ENCODE peak calls at places on chromosome 4, in nine cellular contexts. A is body of pancreas; D is H7; O is GM03348; P is H4; W is stimulated activated CD4-positive, alpha-beta T cell treated with anti-CD3 and anti-CD28 coated beads, Interleukin-15, amount 100 ng/mL, for 1 hour; N is NCI-H460; C is ecto neural progenitor cell; U is AG09319. V is an unnamed sample.

GRCh38 chr4:5470318-5470889 is 238.0 kb downstream of the EVC2 start:
- DNase-seq in N (no peak), U (no peak), D (no peak), W (no peak), P (no peak), C (no peak), O (no peak), A (no peak), V (no peak)

GRCh38 chr4:105453550-105454201 is 20.2 kb downstream of the PPA2 start:
- DNase-seq in A (no peak), D (peak), P (no peak), O (no peak), C (no peak), U (no peak), W (no peak), N (no peak), V (no peak)

GRCh38 chr4:103067841-103068547 is 8.6 kb downstream of the SLC9B2 start:
- DNase-seq in D (no peak), C (no peak), P (no peak), W (no peak), A (no peak), U (no peak), O (no peak), N (no peak), V (no peak)

GRCh38 chr4:158172558-158173258 is at the start of gene GASK1B:
- DNase-seq in O (peak), N (peak), P (peak), A (peak), U (peak), W (no peak), D (peak), C (no peak), V (no peak)

GRCh38 chr4:76744253-76744921 is 153.6 kb downstream of the SOWAHB start:
- DNase-seq in N (no peak), P (no peak), A (no peak), C (no peak), U (no peak), O (peak), W (no peak), D (no peak), V (no peak)

GRCh38 chr4:19386786-19387185 is 864.9 kb upstream of the SLIT2 start:
- DNase-seq in U (no peak), O (peak), P (no peak), A (no peak), C (no peak), N (no peak), D (no peak), W (no peak), V (no peak)

GRCh38 chr4:14650127-14650526 is 352.2 kb upstream of the CPEB2 start:
- DNase-seq in N (no peak), C (no peak), P (no peak), D (no peak), W (no peak), U (no peak), O (no peak), A (no peak), V (no peak)

GRCh38 chr4:10578027-10578426 is 106.5 kb downstream of the CLNK start:
- DNase-seq in O (no peak), U (no peak), P (no peak), A (no peak), W (no peak), C (no peak), N (no peak), D (no peak), V (no peak)

GRCh38 chr4:54322817-54323417 is 93.8 kb downstream of the PDGFRA start:
- DNase-seq in A (peak), D (peak), C (peak), U (peak), W (no peak), O (peak), P (peak), N (peak), V (peak)

GRCh38 chr4:145299380-145300076 is 119.1 kb upstream of the OTUD4 start:
- DNase-seq in P (no peak), U (no peak), A (no peak), D (no peak), C (no peak), O (peak), N (no peak), W (no peak), V (peak)

GRCh38 chr4:151921811-151922210 is 161.0 kb upstream of the GATB start:
- DNase-seq in N (no peak), U (no peak), D (no peak), W (no peak), A (no peak), O (peak), P (no peak), C (no peak), V (no peak)

GRCh38 chr4:164304861-164305260 is 449.1 kb upstream of the SMIM31 start:
- DNase-seq in U (no peak), C (no peak), D (no peak), O (no peak), W (no peak), N (peak), A (no peak), P (peak), V (no peak)

GRCh38 chr4:2082118-2082517 is 23.0 kb downstream of the NAT8L start:
- DNase-seq in P (no peak), O (no peak), W (no peak), D (no peak), C (no peak), A (no peak), U (no peak), N (no peak), V (no peak)

GRCh38 chr4:57064120-57064519 is 46.1 kb downstream of the IGFBP7 start:
- DNase-seq in A (no peak), W (no peak), N (no peak), D (no peak), C (no peak), O (no peak), U (no peak), P (no peak), V (no peak)

GRCh38 chr4:82047731-82048130 is 326.1 kb downstream of the HNRNPD start:
- DNase-seq in P (no peak), W (no peak), A (no peak), U (no peak), D (no peak), C (no peak), O (no peak), N (no peak), V (no peak)

GRCh38 chr4:5800496-5800895 is 89.5 kb downstream of the EVC start:
- DNase-seq in D (peak), U (no peak), O (no peak), W (no peak), C (no peak), A (no peak), N (no peak), P (no peak), V (no peak)

GRCh38 chr4:188041721-188042120 is 46.1 kb downstream of the ZFP42 start:
- DNase-seq in C (no peak), D (no peak), N (no peak), O (no peak), U (no peak), A (no peak), W (no peak), P (no peak), V (no peak)

GRCh38 chr4:123898941-123899666 is 502.5 kb downstream of the SPRY1 start:
- DNase-seq in C (no peak), P (no peak), N (no peak), A (no peak), W (no peak), D (peak), O (no peak), U (no peak), V (no peak)

GRCh38 chr4:128844931-128845330 is 35.4 kb downstream of the JADE1 start:
- DNase-seq in U (no peak), C (no peak), W (no peak), N (no peak), P (no peak), O (no peak), D (no peak), A (peak), V (no peak)

GRCh38 chr4:88320174-88320779 is 35.9 kb upstream of the PPM1K start:
- DNase-seq in D (peak), P (no peak), O (no peak), U (no peak), C (no peak), W (no peak), A (no peak), N (no peak), V (no peak)

GRCh38 chr4:138576684-138577083 is 334.5 kb upstream of the SLC7A11 start:
- DNase-seq in W (no peak), O (peak), N (peak), C (no peak), D (peak), A (no peak), U (peak), P (peak), V (peak)

GRCh38 chr4:40486534-40486933 is 143.1 kb downstream of the RBM47 start:
- DNase-seq in N (no peak), O (peak), D (no peak), P (no peak), W (no peak), U (no peak), C (no peak), A (no peak), V (no peak)

GRCh38 chr4:41232406-41232805 is 18.1 kb upstream of the APBB2 start:
- DNase-seq in P (no peak), O (no peak), A (no peak), N (no peak), D (no peak), C (no peak), U (no peak), W (no peak), V (no peak)

GRCh38 chr4:172758586-172759340 is 409.8 kb upstream of the GALNT7 start:
- DNase-seq in U (no peak), N (no peak), A (no peak), D (no peak), C (no peak), W (no peak), O (no peak), P (peak), V (no peak)

GRCh38 chr4:87179751-87180150 is 40.7 kb downstream of the KLHL8 start:
- DNase-seq in W (no peak), N (no peak), A (no peak), U (no peak), O (peak), D (no peak), P (peak), C (no peak), V (no peak)